ENCODE peak calls at places on chromosomes 7 and 10, in eight cellular contexts. B is A549, J is prostate gland, M is adrenal gland, U is Peyer's patch, G is stomach, Z is IMR-90, F is body of pancreas. O is an unnamed sample.

GRCh38 chr10:3126741-3127342 is 45.7 kb downstream of the PITRM1 start:
- DNase-seq in F (peak), J (no peak), Z (no peak), G (no peak), B (no peak), M (no peak), U (peak), O (no peak)

GRCh38 chr7:144386741-144387140 is 16.8 kb downstream of the NOBOX start:
- DNase-seq in U (no peak), J (no peak), F (no peak), G (no peak), B (no peak), Z (peak), M (no peak), O (no peak)

GRCh38 chr10:123896217-123896927 is 4.8 kb upstream of the CPXM2 start:
- DNase-seq in M (no peak), J (no peak), B (no peak), G (no peak), U (no peak), F (no peak), Z (no peak), O (no peak)

GRCh38 chr7:74449809-74450397 is 3.8 kb upstream of the GTF2IRD1 start:
- DNase-seq in Z (peak), B (peak), U (peak), J (peak), M (peak), G (peak), F (peak), O (no peak)

GRCh38 chr7:47905071-47905920 is 43.0 kb downstream of the PKD1L1 start:
- DNase-seq in Z (no peak), F (no peak), J (no peak), G (no peak), B (no peak), U (no peak), M (no peak), O (no peak)

GRCh38 chr10:124222298-124223000 is 129.1 kb upstream of the CHST15 start:
- DNase-seq in B (no peak), M (no peak), G (no peak), U (no peak), F (no peak), Z (no peak), J (no peak), O (no peak)

GRCh38 chr7:82655965-82656364 is 212.4 kb upstream of the CACNA2D1 start:
- DNase-seq in B (no peak), U (no peak), G (no peak), F (no peak), J (no peak), M (no peak), Z (no peak), O (no peak)

GRCh38 chr10:77512219-77512578 is 125.4 kb downstream of the KCNMA1 start:
- DNase-seq in F (no peak), G (no peak), J (no peak), B (no peak), M (no peak), U (no peak), Z (no peak), O (no peak)

GRCh38 chr7:16670021-16670420 is 24.0 kb downstream of the BZW2 start:
- DNase-seq in J (no peak), Z (peak), F (no peak), B (no peak), U (no peak), G (no peak), M (no peak), O (no peak)

GRCh38 chr10:314871-315270 is 179.6 kb downstream of the ZMYND11 start:
- DNase-seq in J (no peak), U (peak), G (no peak), F (no peak), B (no peak), M (no peak), Z (peak), O (no peak)

GRCh38 chr10:11877506-11877905 is 54.4 kb downstream of the PROSER2 start:
- DNase-seq in J (no peak), F (no peak), G (no peak), U (no peak), B (no peak), Z (no peak), M (no peak), O (no peak)

GRCh38 chr7:159019111-159019510 is 125.6 kb downstream of the VIPR2 start:
- DNase-seq in F (peak), U (no peak), Z (no peak), J (no peak), B (no peak), G (no peak), M (no peak), O (no peak)

GRCh38 chr10:125117941-125118630 is 42.3 kb downstream of the CTBP2 start:
- DNase-seq in J (peak), F (peak), Z (no peak), U (peak), M (no peak), G (peak), B (no peak), O (no peak)

GRCh38 chr7:135179321-135179925 is 8.9 kb upstream of the CYREN start:
- DNase-seq in B (no peak), U (no peak), F (peak), Z (no peak), M (no peak), G (peak), J (no peak), O (no peak)

GRCh38 chr10:5527332-5528200 is 2.8 kb downstream of the CALML3 start:
- DNase-seq in M (no peak), B (no peak), G (peak), Z (no peak), J (no peak), F (peak), U (peak), O (no peak)

GRCh38 chr7:30144659-30145321 is 10.0 kb downstream of the MTURN start:
- DNase-seq in G (no peak), J (no peak), B (no peak), M (no peak), U (no peak), Z (no peak), F (no peak), O (no peak)

GRCh38 chr7:33716581-33717477 is 188.5 kb upstream of the BMPER start:
- DNase-seq in M (no peak), F (no peak), B (peak), Z (peak), J (no peak), G (no peak), U (no peak), O (no peak)

GRCh38 chr10:36362257-36362656 is 720.2 kb upstream of the FZD8 start:
- DNase-seq in M (no peak), U (no peak), G (no peak), Z (no peak), J (no peak), B (no peak), F (no peak), O (no peak)

GRCh38 chr7:63789378-63790176 is 209.1 kb upstream of the ZNF722 start:
- DNase-seq in Z (no peak), M (no peak), G (no peak), F (no peak), J (peak), U (no peak), B (no peak), O (no peak)

GRCh38 chr7:158257516-158258410 is 329.9 kb downstream of the PTPRN2 start:
- DNase-seq in F (no peak), M (no peak), Z (no peak), B (no peak), U (no peak), G (no peak), J (no peak), O (no peak)

GRCh38 chr10:125982256-125982948 is 86.0 kb downstream of the FANK1 start:
- DNase-seq in U (peak), Z (peak), F (peak), J (peak), G (no peak), M (peak), B (peak), O (no peak)

GRCh38 chr10:113967096-113967495 is 76.6 kb upstream of the ADRB1 start:
- DNase-seq in M (no peak), B (no peak), F (no peak), G (no peak), U (no peak), J (no peak), Z (no peak), O (no peak)

GRCh38 chr10:128125944-128126764 is at the start of gene MKI67:
- DNase-seq in F (peak), M (peak), U (peak), Z (peak), B (peak), J (peak), G (peak), O (peak)
- TF ChIP-seq POLR2A in F (no peak), M (no peak), U (peak), Z (no peak), B (peak), J (no peak), G (no peak), O (peak)

DNA sequence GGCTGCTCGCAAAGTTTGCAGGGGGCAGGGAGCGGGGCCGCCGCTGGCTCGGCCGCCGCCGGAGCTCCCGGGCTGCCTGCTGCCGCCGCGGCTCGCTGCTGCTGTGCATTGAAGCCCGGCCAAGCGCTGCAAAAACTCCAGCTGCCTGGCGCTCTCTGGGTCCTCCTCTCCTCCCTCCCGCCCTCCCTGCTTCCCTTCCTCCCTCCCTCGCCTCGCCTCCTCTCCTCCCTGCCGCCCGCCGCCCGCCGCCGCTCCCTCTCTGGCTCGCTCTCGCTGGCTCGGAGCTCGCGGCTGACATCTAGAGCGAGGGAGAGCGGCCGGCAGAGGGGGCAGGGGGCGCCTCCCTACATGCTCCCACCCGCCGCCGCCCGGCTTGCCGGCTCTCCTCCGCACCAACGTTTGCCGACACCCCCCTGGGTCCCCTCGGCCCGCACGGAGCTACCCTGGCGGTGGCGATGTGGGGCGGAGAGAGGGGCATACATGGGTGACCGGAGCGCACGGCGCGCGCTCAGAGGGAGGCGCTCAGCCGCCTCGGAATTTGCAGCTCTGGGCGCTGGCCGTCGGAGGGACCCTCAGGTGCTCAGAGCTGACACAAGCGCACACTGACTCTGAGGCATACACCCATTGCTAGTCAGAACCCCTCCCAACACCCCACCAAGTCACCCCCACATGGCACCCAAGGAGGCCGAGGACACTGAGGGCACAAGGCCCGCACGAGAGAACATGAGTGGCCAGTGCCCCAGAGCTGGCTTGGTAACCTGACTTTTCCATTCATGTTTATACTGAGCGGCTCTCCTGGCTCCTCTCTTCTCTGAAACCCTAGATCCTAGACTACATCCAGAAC is 1.2 kb upstream of the PLXNA4 start:
- DNase-seq in M (peak), G (peak), Z (peak), B (peak), J (peak), U (peak), F (peak), O (no peak)
- H3K27ac ChIP-seq in M (no peak), G (no peak), Z (no peak), B (peak), J (no peak), U (no peak), F (no peak), O (peak)

DNA sequence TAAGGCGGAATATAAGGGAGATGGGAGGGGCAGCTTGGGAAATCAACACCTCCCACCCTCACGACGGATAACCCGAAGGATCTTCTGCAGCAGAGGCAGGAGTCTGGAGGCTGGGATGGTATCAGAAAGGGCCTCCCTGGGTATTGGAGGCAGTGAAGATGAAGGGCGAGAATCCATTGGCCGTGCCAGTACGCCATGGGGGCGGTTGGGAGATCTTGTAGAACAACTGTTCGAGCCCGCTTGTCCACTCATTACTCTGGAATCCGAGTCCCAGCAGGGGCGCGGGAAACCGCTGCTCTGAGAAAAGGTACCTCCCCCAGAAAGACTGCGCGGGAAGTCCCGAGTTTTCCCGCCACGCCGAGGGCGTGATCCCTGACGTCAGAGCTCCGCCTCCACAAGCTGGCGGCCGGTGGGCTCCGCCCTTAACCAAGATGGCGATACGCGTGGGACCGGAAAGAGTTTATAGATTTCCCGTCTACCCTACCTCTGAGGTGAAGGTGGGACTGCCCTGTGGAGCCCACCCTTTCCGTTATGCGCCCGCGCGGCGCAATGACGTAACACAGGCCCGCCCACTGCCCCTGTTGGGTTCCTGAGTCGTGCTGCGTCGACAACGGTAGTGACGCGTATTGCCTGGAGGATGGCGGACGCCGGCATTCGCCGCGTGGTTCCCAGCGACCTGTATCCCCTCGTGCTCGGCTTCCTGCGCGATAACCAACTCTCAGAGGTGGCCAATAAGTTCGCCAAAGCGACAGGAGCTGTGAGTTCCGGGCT is at the start of gene NOLC1:
- DNase-seq in M (peak), G (peak), F (peak), Z (peak), J (peak), U (peak), B (peak), O (peak)
- TF ChIP-seq POLR2A in M (peak), G (peak), F (peak), Z (peak), J (peak), U (peak), B (peak), O (peak)

GRCh38 chr10:22613011-22613410 is 101.4 kb downstream of the PIP4K2A start:
- DNase-seq in Z (no peak), B (no peak), J (no peak), U (no peak), F (no peak), M (no peak), G (no peak), O (no peak)

GRCh38 chr10:22617516-22617915 is 96.9 kb downstream of the PIP4K2A start:
- DNase-seq in U (no peak), Z (no peak), M (no peak), B (no peak), F (no peak), G (no peak), J (no peak), O (no peak)

GRCh38 chr10:22615819-22616499 is 98.4 kb downstream of the PIP4K2A start:
- DNase-seq in F (peak), B (no peak), M (peak), J (no peak), U (peak), G (peak), Z (no peak), O (no peak)

GRCh38 chr10:22612316-22612715 is 102.1 kb downstream of the PIP4K2A start:
- DNase-seq in J (no peak), Z (no peak), B (no peak), G (no peak), M (no peak), F (no peak), U (no peak), O (no peak)

DNA sequence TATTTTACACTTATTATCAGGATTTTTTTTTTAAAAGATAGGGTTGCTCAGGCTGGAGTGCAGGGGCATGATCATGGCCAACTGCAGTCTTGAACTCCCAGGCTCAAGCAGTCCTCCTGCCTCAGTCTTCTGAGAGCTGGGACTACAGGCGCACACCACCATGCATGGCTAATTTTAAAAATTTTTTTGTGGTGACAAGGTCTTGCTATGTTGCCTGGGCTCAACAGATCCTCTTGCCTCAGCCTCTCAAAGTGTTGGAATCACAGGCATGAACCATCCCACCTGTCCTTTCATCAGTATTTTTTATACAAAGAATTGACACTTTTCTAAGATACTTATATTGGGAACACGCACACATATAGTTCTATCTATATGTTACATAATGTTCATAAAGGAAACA is 99.3 kb downstream of the PIP4K2A start:
- DNase-seq in G (no peak), M (no peak), F (no peak), B (no peak), Z (no peak), U (no peak), J (no peak), O (no peak)
- H3K27ac ChIP-seq in G (peak), M (no peak), F (no peak), B (no peak), Z (no peak), U (peak), J (no peak), O (no peak)

DNA sequence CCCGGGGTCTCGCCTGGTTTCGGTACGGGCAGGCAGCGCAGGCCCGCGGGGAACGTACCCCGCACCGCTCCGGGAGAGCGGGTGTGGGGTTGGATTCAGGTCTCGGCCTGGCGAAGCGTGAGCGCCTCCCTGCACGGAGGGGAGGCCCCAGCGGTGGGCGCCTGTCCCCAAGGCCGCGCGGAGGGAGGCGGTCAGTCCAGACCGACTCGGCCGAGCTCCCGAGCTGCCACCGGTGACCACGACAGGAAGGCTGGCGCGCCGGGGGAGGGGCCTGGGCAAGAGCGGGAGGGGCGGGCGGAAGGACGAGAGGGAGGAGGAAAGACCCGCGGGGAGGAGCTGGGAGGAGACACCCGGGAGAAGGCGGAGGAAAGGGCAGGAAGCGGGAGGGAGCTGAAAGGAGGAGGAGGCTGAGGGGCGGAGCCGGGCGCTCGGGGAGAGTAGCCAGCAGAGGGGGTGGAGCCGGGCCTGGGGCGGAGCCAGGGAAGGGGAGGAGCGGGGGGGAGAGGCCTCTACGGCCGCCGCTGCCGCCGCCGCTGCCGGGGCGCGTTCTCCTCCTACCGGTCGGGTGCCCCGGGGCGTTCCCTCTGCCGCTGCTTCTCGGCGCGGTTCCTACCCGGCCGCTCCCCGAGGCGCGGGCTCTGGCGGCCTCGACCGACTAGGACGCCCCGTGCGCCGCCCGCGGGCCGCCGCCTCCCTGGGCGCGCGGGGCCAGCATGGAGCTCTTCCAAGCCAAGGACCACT is at the start of gene INPP5F:
- DNase-seq in G (peak), Z (peak), J (peak), B (peak), U (peak), F (peak), M (peak), O (peak)
- TF ChIP-seq POLR2A in G (no peak), Z (peak), J (peak), B (peak), U (peak), F (peak), M (peak), O (peak)

DNA sequence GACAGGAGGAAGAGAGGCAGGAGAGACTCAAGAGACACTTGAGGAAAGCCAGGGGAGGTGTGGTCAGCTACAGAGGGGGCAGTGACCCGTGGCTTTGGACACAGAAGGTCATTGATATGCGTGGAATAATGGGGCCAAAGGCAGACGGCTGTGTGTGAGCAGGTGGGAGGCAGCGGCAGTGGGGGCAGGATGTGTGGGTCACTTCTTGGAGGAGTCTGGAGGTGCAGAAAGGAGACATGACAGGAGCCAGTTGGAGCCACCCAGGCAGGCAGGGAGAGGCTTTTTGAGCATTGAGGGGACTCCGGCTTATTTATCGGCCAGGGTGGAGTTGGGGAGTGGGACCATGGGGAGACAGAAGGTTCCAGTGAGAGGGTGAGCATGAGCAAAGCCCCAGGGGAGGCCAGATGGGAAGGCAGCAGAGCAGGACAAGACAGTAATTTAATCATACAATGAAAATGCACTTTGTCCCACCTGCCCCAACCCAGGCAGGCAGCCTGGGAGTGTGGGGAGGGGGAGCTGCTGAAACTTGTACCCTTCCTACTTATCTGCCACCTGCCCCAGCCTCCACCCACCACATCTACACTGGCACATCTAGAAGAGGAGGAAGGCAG is 5.0 kb downstream of the LDB3 start:
- DNase-seq in G (no peak), U (no peak), J (no peak), B (no peak), M (no peak), Z (no peak), F (no peak), O (no peak)
- H3K27ac ChIP-seq in G (peak), U (no peak), J (no peak), B (no peak), M (no peak), Z (no peak), F (no peak), O (peak)

GRCh38 chr7:75922966-75923603 is 8.1 kb downstream of the POR start:
- DNase-seq in B (no peak), Z (no peak), G (no peak), M (no peak), J (no peak), U (no peak), F (no peak), O (no peak)
- TF ChIP-seq POLR2A in B (no peak), Z (no peak), G (no peak), M (no peak), J (no peak), U (no peak), F (no peak), O (no peak)